ENCODE peak calls at places on chromosome 1, in five cellular contexts. C, S, M, Z and J are unnamed samples.

GRCh38 chr1:19200281-19200604 is 9.8 kb downstream of the UBR4 start:
- DNase-seq in C (no peak), S (no peak), M (no peak), Z (no peak), J (no peak)

GRCh38 chr1:7048395-7048794 is 263.1 kb downstream of the CAMTA1 start:
- DNase-seq in C (no peak), S (no peak), M (no peak), Z (no peak), J (no peak)

GRCh38 chr1:44605904-44606615 is 68.2 kb downstream of the TMEM53 start:
- DNase-seq in C (no peak), S (no peak), M (no peak), Z (no peak), J (no peak)

GRCh38 chr1:183331095-183331742 is 87.0 kb downstream of the NMNAT2 start:
- DNase-seq in C (peak), S (no peak), M (no peak), Z (no peak), J (no peak)

GRCh38 chr1:18640228-18641004 is 9.8 kb downstream of the PAX7 start:
- DNase-seq in C (no peak), S (no peak), M (no peak), Z (no peak), J (no peak)

GRCh38 chr1:235421751-235422150 is 54.5 kb downstream of the TBCE start:
- DNase-seq in C (no peak), S (no peak), M (no peak), Z (no peak), J (no peak)

GRCh38 chr1:18532390-18533170 is 51.9 kb downstream of the KLHDC7A start:
- DNase-seq in C (no peak), S (no peak), M (no peak), Z (no peak), J (no peak)

GRCh38 chr1:17419626-17420328 is 19.7 kb downstream of the RCC2 start:
- DNase-seq in C (peak), S (no peak), M (peak), Z (no peak), J (no peak)

GRCh38 chr1:174123843-174124242 is 35.5 kb upstream of the RABGAP1L start:
- DNase-seq in C (no peak), S (no peak), M (no peak), Z (no peak), J (no peak)

GRCh38 chr1:119827010-119827409 is 15.8 kb upstream of the REG4 start:
- DNase-seq in C (no peak), S (no peak), M (no peak), Z (no peak), J (no peak)

GRCh38 chr1:75796376-75797272 is at the start of gene MSH4:
- DNase-seq in C (no peak), S (no peak), M (no peak), Z (no peak), J (no peak)

GRCh38 chr1:94783342-94784264 is 36.6 kb upstream of the SLC44A3 start:
- DNase-seq in C (no peak), S (no peak), M (peak), Z (peak), J (peak)

GRCh38 chr1:52551476-52552235 is 1.2 kb downstream of the TUT4 start:
- DNase-seq in C (peak), S (no peak), M (no peak), Z (no peak), J (no peak)

GRCh38 chr1:105137543-105138444 is 1388.1 kb downstream of the AMY1C start:
- DNase-seq in C (peak), S (no peak), M (no peak), Z (peak), J (no peak)

GRCh38 chr1:41397943-41398342 is 36.7 kb downstream of the FOXO6 start:
- DNase-seq in C (no peak), S (no peak), M (no peak), Z (no peak), J (no peak)

GRCh38 chr1:228378453-228379164 is 28.0 kb downstream of the TRIM11 start:
- DNase-seq in C (peak), S (no peak), M (peak), Z (peak), J (no peak)

GRCh38 chr1:178942285-178943218 is 71.7 kb upstream of the ANGPTL1 start:
- DNase-seq in C (no peak), S (no peak), M (no peak), Z (no peak), J (no peak)

GRCh38 chr1:159951016-159951415 is 3.0 kb downstream of the SLAMF9 start:
- DNase-seq in C (no peak), S (no peak), M (no peak), Z (no peak), J (no peak)

GRCh38 chr1:247145279-247145678 is 26.5 kb downstream of the ZNF124 start:
- DNase-seq in C (no peak), S (no peak), M (no peak), Z (no peak), J (no peak)

GRCh38 chr1:210342986-210343780 is 14.5 kb downstream of the HHAT start:
- DNase-seq in C (no peak), S (no peak), M (no peak), Z (no peak), J (no peak)

GRCh38 chr1:88917321-88918025 is 26.1 kb upstream of the GTF2B start:
- DNase-seq in C (no peak), S (no peak), M (no peak), Z (no peak), J (no peak)

GRCh38 chr1:175191654-175192053 is 922 bp downstream of the KIAA0040 start:
- DNase-seq in C (no peak), S (no peak), M (no peak), Z (no peak), J (no peak)

GRCh38 chr1:14110040-14110439 is 410.1 kb downstream of the PRDM2 start:
- DNase-seq in C (no peak), S (no peak), M (no peak), Z (no peak), J (no peak)

GRCh38 chr1:2070800-2071530 is 20.8 kb downstream of the PRKCZ start:
- DNase-seq in C (no peak), S (no peak), M (no peak), Z (no peak), J (no peak)

GRCh38 chr1:66533804-66534745 is at the start of gene SGIP1:
- DNase-seq in C (peak), S (no peak), M (peak), Z (no peak), J (no peak)

GRCh38 chr1:155941845-155942507 is 538 bp downstream of the RXFP4 start:
- DNase-seq in C (no peak), S (no peak), M (no peak), Z (no peak), J (no peak)

GRCh38 chr1:95012389-95012788 is 60.4 kb downstream of the ALG14 start:
- DNase-seq in C (no peak), S (no peak), M (no peak), Z (no peak), J (no peak)

GRCh38 chr1:162087118-162087517 is 17.6 kb downstream of the NOS1AP start:
- DNase-seq in C (no peak), S (no peak), M (no peak), Z (no peak), J (no peak)